ENCODE peak calls at places on chromosomes 7 and 10, in seven cellular contexts. Q is hepatocyte, H is cardiac muscle cell, W is GM06990, S is AG04450, D is tibial nerve, G is IMR-90. C is an unnamed sample.

GRCh38 chr10:97543025-97543546 is 29.5 kb upstream of the ANKRD2 start:
- DNase-seq in Q (peak; percentile 85), H (peak; percentile 97), W (no peak), S (peak; percentile 84), D (peak; percentile 76), G (peak; percentile 98), C (peak; percentile 66)

GRCh38 chr10:14282271-14282670 is 48.5 kb downstream of the FRMD4A start:
- DNase-seq in Q (no peak), H (no peak), W (no peak), S (no peak), D (no peak), G (peak; percentile 44), C (no peak)

GRCh38 chr10:122740640-122741039 is 41.0 kb upstream of the C10orf120 start:
- DNase-seq in Q (no peak), H (peak; percentile 1), W (no peak), S (no peak), D (no peak), G (no peak), C (no peak)

GRCh38 chr10:1159131-1160061 is 103.2 kb downstream of the WDR37 start:
- DNase-seq in Q (no peak), H (no peak), W (no peak), S (no peak), D (no peak), G (peak; percentile 58), C (no peak)

GRCh38 chr7:48083114-48083830 is 5.8 kb upstream of the UPP1 start:
- DNase-seq in Q (no peak), H (peak; percentile 82), W (no peak), S (peak; percentile 47), D (no peak), G (peak; percentile 92), C (no peak)

GRCh38 chr10:110475722-110476515 is 21.8 kb upstream of the DUSP5 start:
- DNase-seq in Q (no peak), H (no peak), W (no peak), S (no peak), D (no peak), G (no peak), C (no peak)

GRCh38 chr7:38699481-38699880 is 68.3 kb upstream of the AMPH start:
- DNase-seq in Q (no peak), H (peak; percentile 70), W (no peak), S (no peak), D (no peak), G (peak; percentile 50), C (no peak)

GRCh38 chr7:7786595-7786994 is 68.2 kb upstream of the RPA3 start:
- DNase-seq in Q (no peak), H (no peak), W (no peak), S (no peak), D (no peak), G (no peak), C (no peak)

GRCh38 chr7:65980478-65981250 is 1.3 kb downstream of the GUSB start:
- DNase-seq in Q (peak; percentile 21), H (peak; percentile 11), W (peak; percentile 79), S (no peak), D (peak; percentile 32), G (no peak), C (no peak)

GRCh38 chr7:1345796-1346532 is 113.3 kb downstream of the UNCX start:
- DNase-seq in Q (no peak), H (no peak), W (no peak), S (no peak), D (no peak), G (no peak), C (peak; percentile 2)

GRCh38 chr10:109593686-109594085 is 329.6 kb downstream of the XPNPEP1 start:
- DNase-seq in Q (no peak), H (no peak), W (no peak), S (no peak), D (no peak), G (no peak), C (no peak)

GRCh38 chr10:47049056-47049851 is 138.0 kb downstream of the PTPN20 start:
- DNase-seq in Q (no peak), H (no peak), W (no peak), S (no peak), D (no peak), G (no peak), C (no peak)

GRCh38 chr7:134547738-134548054 is 1.2 kb upstream of the AKR1B15 start:
- DNase-seq in Q (peak; percentile 85), H (peak; percentile 68), W (no peak), S (no peak), D (no peak), G (peak; percentile 74), C (no peak)

GRCh38 chr10:58087896-58088295 is 179.8 kb downstream of the IPMK start:
- DNase-seq in Q (no peak), H (no peak), W (no peak), S (no peak), D (no peak), G (no peak), C (no peak)

GRCh38 chr7:22730921-22731654 is 4.1 kb downstream of the IL6 start:
- DNase-seq in Q (no peak), H (peak; percentile 59), W (no peak), S (no peak), D (no peak), G (peak; percentile 76), C (no peak)

GRCh38 chr10:17647316-17647715 is 3.4 kb downstream of the STAM start:
- DNase-seq in Q (no peak), H (peak; percentile 37), W (no peak), S (no peak), D (no peak), G (no peak), C (no peak)

GRCh38 chr10:34811968-34812514 is 3.1 kb downstream of the PARD3 start:
- DNase-seq in Q (no peak), H (peak; percentile 67), W (no peak), S (no peak), D (no peak), G (peak; percentile 43), C (no peak)

GRCh38 chr7:68107256-68107655 is 1110.6 kb downstream of the TYW1 start:
- DNase-seq in Q (no peak), H (peak; percentile 27), W (no peak), S (no peak), D (no peak), G (no peak), C (no peak)

GRCh38 chr10:28679941-28680752 is 2.8 kb downstream of the BAMBI start:
- DNase-seq in Q (peak; percentile 54), H (peak; percentile 50), W (no peak), S (no peak), D (no peak), G (no peak), C (peak; percentile 55)
- TF ChIP-seq CTCF in Q (peak; percentile 33), H (peak; percentile 38), W (no peak), S (peak; percentile 41), D (no peak), G (peak; percentile 35), C (peak; percentile 58)

GRCh38 chr7:29415215-29415614 is 148.4 kb upstream of the PRR15 start:
- DNase-seq in Q (no peak), H (no peak), W (no peak), S (no peak), D (no peak), G (no peak), C (no peak)

GRCh38 chr7:29416906-29417305 is 146.7 kb upstream of the PRR15 start:
- DNase-seq in Q (no peak), H (no peak), W (no peak), S (no peak), D (no peak), G (no peak), C (no peak)

GRCh38 chr7:29413511-29414178 is 150.0 kb upstream of the PRR15 start:
- DNase-seq in Q (no peak), H (no peak), W (no peak), S (no peak), D (no peak), G (no peak), C (no peak)

GRCh38 chr7:29412912-29413311 is 150.7 kb upstream of the PRR15 start:
- DNase-seq in Q (peak; percentile 65), H (no peak), W (no peak), S (no peak), D (no peak), G (no peak), C (no peak)

DNA sequence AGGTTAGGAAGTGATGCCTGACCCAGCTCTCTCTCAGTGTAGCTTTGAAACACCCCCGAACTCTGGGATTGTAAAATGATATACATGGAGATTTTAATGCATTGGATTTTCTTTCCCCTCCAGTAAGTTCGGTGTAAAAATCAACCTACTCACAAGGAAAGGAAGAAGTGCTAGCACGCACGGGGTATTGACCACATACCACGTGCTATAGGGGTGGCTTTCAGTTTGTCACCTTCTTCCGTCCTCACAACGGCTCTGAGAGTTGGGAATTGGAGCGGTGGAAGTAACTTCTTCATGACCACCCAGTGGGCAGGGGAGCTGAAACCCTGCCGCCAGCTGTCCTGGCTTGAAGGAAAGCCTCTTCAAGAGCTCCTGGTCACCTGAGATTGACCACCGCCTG is 149.4 kb upstream of the PRR15 start:
- DNase-seq in Q (no peak), H (no peak), W (no peak), S (no peak), D (no peak), G (no peak), C (no peak)
- TF ChIP-seq CTCF in Q (no peak), H (no peak), W (no peak), S (no peak), D (no peak), G (no peak), C (no peak)

GRCh38 chr10:86347856-86348255 is 18.7 kb downstream of the GRID1 start:
- DNase-seq in Q (no peak), H (no peak), W (no peak), S (no peak), D (no peak), G (no peak), C (peak; percentile 2)

GRCh38 chr10:86348321-86349210 is 18.0 kb downstream of the GRID1 start:
- DNase-seq in Q (no peak), H (peak; percentile 7), W (no peak), S (no peak), D (no peak), G (no peak), C (peak; percentile 68)

GRCh38 chr10:86350897-86351296 is 15.7 kb downstream of the GRID1 start:
- DNase-seq in Q (no peak), H (no peak), W (no peak), S (no peak), D (no peak), G (no peak), C (no peak)

GRCh38 chr10:86349940-86350630 is 16.5 kb downstream of the GRID1 start:
- DNase-seq in Q (no peak), H (no peak), W (no peak), S (no peak), D (no peak), G (no peak), C (no peak)

GRCh38 chr10:86349474-86349873 is 17.1 kb downstream of the GRID1 start:
- DNase-seq in Q (no peak), H (peak; percentile 23), W (no peak), S (no peak), D (no peak), G (no peak), C (peak; percentile 74)
- TF ChIP-seq CTCF in Q (peak; percentile 41), H (peak; percentile 46), W (peak; percentile 68), S (peak; percentile 49), D (no peak), G (peak; percentile 35), C (peak; percentile 99)

DNA sequence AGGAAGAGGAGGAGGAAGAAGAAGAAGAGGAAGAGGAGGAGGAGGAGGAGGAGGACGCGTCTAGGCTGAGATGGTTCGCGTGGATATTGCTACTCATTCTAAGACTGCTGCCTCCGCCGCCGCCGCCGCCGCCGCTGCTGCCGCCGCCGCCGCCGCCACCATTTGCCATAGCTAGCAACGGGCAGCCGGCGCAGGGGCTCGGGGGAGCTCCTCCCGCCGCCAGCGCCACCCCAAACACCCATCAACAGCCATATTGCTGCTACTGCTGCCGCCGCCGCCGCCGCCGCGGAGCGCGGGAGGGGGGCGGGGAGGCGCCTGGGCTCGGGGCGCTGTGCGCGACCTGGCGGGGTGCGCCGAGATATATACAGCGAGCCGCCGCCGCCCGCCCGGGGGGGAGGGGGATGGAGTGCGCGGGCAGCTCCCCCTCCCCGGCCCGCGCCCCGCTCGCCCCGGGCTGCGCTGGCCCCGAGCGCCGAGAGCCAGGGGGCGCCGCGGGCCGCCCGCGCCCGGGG is at the start of gene KCNMA1:
- DNase-seq in Q (peak; percentile 46), H (no peak), W (peak; percentile 56), S (no peak), D (no peak), G (no peak), C (peak; percentile 45)
- TF ChIP-seq CTCF in Q (no peak), H (no peak), W (no peak), S (no peak), D (no peak), G (no peak), C (no peak)